ENCODE peak calls at places on chromosomes 12 and 14, in four cellular contexts. I is tibial nerve, A is epithelial cell of proximal tubule, D is tibial artery. T is an unnamed sample.

GRCh38 chr12:25311501-25311900 is 60.8 kb upstream of the KRAS start:
- DNase-seq in A (no peak), D (no peak), I (no peak), T (no peak)

GRCh38 chr14:24172261-24172860 is 481 bp downstream of the REC8 start:
- DNase-seq in D (no peak), A (no peak), I (no peak), T (no peak)

GRCh38 chr12:9387450-9387849 is 179.3 kb upstream of the PZP start:
- DNase-seq in D (no peak), A (no peak), I (no peak), T (no peak)

GRCh38 chr14:82029038-82029437 is 495.4 kb upstream of the SEL1L start:
- DNase-seq in A (no peak), I (no peak), D (no peak), T (no peak)

GRCh38 chr12:130713581-130713991 is 2.5 kb downstream of the RIMBP2 start:
- DNase-seq in I (no peak), D (peak), A (no peak), T (no peak)

GRCh38 chr12:106149096-106149784 is 10.5 kb upstream of the NUAK1 start:
- DNase-seq in I (no peak), A (no peak), D (no peak), T (no peak)

GRCh38 chr12:57112492-57113294 is 1.5 kb upstream of the STAT6 start:
- DNase-seq in I (no peak), D (no peak), A (no peak), T (no peak)

GRCh38 chr12:126667340-126667739 is 1599.6 kb upstream of the TMEM132C start:
- DNase-seq in A (no peak), D (no peak), I (no peak), T (peak)

GRCh38 chr14:97851438-97851995 is 1054.3 kb downstream of the VRK1 start:
- DNase-seq in A (no peak), D (no peak), I (no peak), T (no peak)

GRCh38 chr12:8992086-8992409 is 2.7 kb downstream of the KLRG1 start:
- DNase-seq in I (no peak), D (no peak), A (no peak), T (no peak)

GRCh38 chr14:73250781-73251500 is 13.6 kb downstream of the PAPLN start:
- DNase-seq in I (no peak), D (no peak), A (no peak), T (no peak)

GRCh38 chr12:68614105-68614679 is 3.5 kb downstream of the RAP1B start:
- DNase-seq in I (no peak), A (no peak), D (no peak), T (no peak)

GRCh38 chr14:95523818-95524448 is 7.5 kb upstream of the SYNE3 start:
- DNase-seq in A (no peak), D (no peak), I (no peak), T (no peak)

GRCh38 chr14:89504084-89504483 is 87.1 kb upstream of the FOXN3 start:
- DNase-seq in I (no peak), D (no peak), A (no peak), T (peak)

GRCh38 chr14:106691601-106692291 is 1165.4 kb downstream of the TMEM121 start:
- DNase-seq in D (no peak), I (no peak), A (no peak), T (no peak)

GRCh38 chr12:42372154-42372791 is 46.3 kb downstream of the PPHLN1 start:
- DNase-seq in D (no peak), A (no peak), I (peak), T (no peak)

GRCh38 chr12:41531147-41531829 is 343.2 kb downstream of the PDZRN4 start:
- DNase-seq in D (peak), I (peak), A (no peak), T (no peak)

GRCh38 chr12:118033902-118034301 is 17.4 kb downstream of the RFC5 start:
- DNase-seq in I (no peak), A (no peak), D (no peak), T (no peak)

GRCh38 chr12:12813120-12814101 is at the start of gene DDX47:
- DNase-seq in I (peak), A (no peak), D (peak), T (peak)

GRCh38 chr14:50772361-50772760 is 58.6 kb downstream of the NIN start:
- DNase-seq in A (no peak), D (no peak), I (no peak), T (no peak)

GRCh38 chr12:15928345-15928744 is 17.2 kb downstream of the DERA start:
- DNase-seq in A (peak), I (no peak), D (no peak), T (no peak)

GRCh38 chr12:104687823-104688573 is 231.2 kb downstream of the CHST11 start:
- DNase-seq in I (no peak), A (no peak), D (no peak), T (no peak)

GRCh38 chr14:95515080-95515489 is 1.4 kb downstream of the SYNE3 start:
- DNase-seq in D (peak), A (no peak), I (no peak), T (no peak)

GRCh38 chr14:97456958-97457357 is 659.8 kb downstream of the VRK1 start:
- DNase-seq in I (no peak), D (no peak), A (no peak), T (no peak)

GRCh38 chr14:90495357-90496276 is 98.8 kb downstream of the CALM1 start:
- DNase-seq in I (peak), A (no peak), D (no peak), T (no peak)